ENCODE peak calls at places on chromosome 2, in seven cellular contexts. G is cardiac fibroblast; L is PC-9; K is foreskin fibroblast; R is heart right ventricle; D is left lung; Q is CD8-positive, alpha-beta T cell. U is an unnamed sample.

GRCh38 chr2:234422895-234423505 is 73.9 kb downstream of the ARL4C start:
- DNase-seq in G (no peak), L (no peak), K (no peak), R (no peak), D (no peak), Q (peak), U (no peak)

GRCh38 chr2:155643056-155643775 is 689.3 kb downstream of the NR4A2 start:
- DNase-seq in G (no peak), L (no peak), K (no peak), R (no peak), D (no peak), Q (no peak), U (no peak)

GRCh38 chr2:98070081-98070480 is 16.9 kb upstream of the VWA3B start:
- DNase-seq in G (no peak), L (no peak), K (no peak), R (no peak), D (no peak), Q (no peak), U (no peak)

GRCh38 chr2:176129825-176130152 is 284 bp downstream of the HOXD8 start:
- DNase-seq in G (no peak), L (peak), K (no peak), R (no peak), D (peak), Q (no peak), U (no peak)

GRCh38 chr2:25851740-25852503 is 26.4 kb downstream of the ASXL2 start:
- DNase-seq in G (peak), L (peak), K (peak), R (no peak), D (no peak), Q (no peak), U (peak)

GRCh38 chr2:45242161-45242741 is 233.0 kb upstream of the SIX2 start:
- DNase-seq in G (peak), L (no peak), K (peak), R (no peak), D (no peak), Q (no peak), U (no peak)

GRCh38 chr2:100959225-100959880 is 42.7 kb upstream of the RPL31 start:
- DNase-seq in G (peak), L (peak), K (peak), R (no peak), D (no peak), Q (no peak), U (no peak)

GRCh38 chr2:225660262-225661091 is 261.0 kb downstream of the NYAP2 start:
- DNase-seq in G (peak), L (peak), K (peak), R (peak), D (peak), Q (peak), U (no peak)

GRCh38 chr2:9154061-9154460 is 52.6 kb upstream of the ASAP2 start:
- DNase-seq in G (no peak), L (no peak), K (no peak), R (no peak), D (no peak), Q (no peak), U (no peak)

GRCh38 chr2:160576054-160576499 is 82.5 kb upstream of the RBMS1 start:
- DNase-seq in G (peak), L (no peak), K (peak), R (no peak), D (no peak), Q (no peak), U (no peak)

GRCh38 chr2:204575463-204575862 is 30.2 kb downstream of the PARD3B start:
- DNase-seq in G (no peak), L (no peak), K (no peak), R (no peak), D (no peak), Q (no peak), U (no peak)

GRCh38 chr2:113180131-113180946 is 6.6 kb downstream of the PSD4 start:
- DNase-seq in G (no peak), L (no peak), K (no peak), R (no peak), D (peak), Q (no peak), U (no peak)

GRCh38 chr2:123826729-123827271 is 198.3 kb upstream of the CNTNAP5 start:
- DNase-seq in G (no peak), L (no peak), K (no peak), R (no peak), D (peak), Q (no peak), U (no peak)

GRCh38 chr2:104866122-104866864 is 12.4 kb downstream of the POU3F3 start:
- DNase-seq in G (no peak), L (no peak), K (no peak), R (no peak), D (no peak), Q (no peak), U (no peak)

GRCh38 chr2:3479430-3480320 is 39.7 kb downstream of the ADI1 start:
- DNase-seq in G (no peak), L (no peak), K (no peak), R (no peak), D (no peak), Q (no peak), U (no peak)

GRCh38 chr2:67923696-67924095 is 139.1 kb downstream of the C1D start:
- DNase-seq in G (peak), L (no peak), K (peak), R (no peak), D (no peak), Q (no peak), U (no peak)

GRCh38 chr2:147108553-147108952 is 736.3 kb upstream of the ACVR2A start:
- DNase-seq in G (no peak), L (no peak), K (peak), R (no peak), D (no peak), Q (no peak), U (no peak)

GRCh38 chr2:28366496-28367282 is 26.0 kb upstream of the FOSL2 start:
- DNase-seq in G (no peak), L (peak), K (no peak), R (no peak), D (no peak), Q (peak), U (no peak)

GRCh38 chr2:3662239-3662638 is 4.2 kb downstream of the ALLC start:
- DNase-seq in G (no peak), L (no peak), K (peak), R (no peak), D (no peak), Q (no peak), U (no peak)

GRCh38 chr2:96823203-96823602 is 7.1 kb downstream of the CNNM3 start:
- DNase-seq in G (no peak), L (no peak), K (peak), R (no peak), D (no peak), Q (no peak), U (no peak)

GRCh38 chr2:54673501-54673998 is 49.9 kb upstream of the EML6 start:
- DNase-seq in G (peak), L (peak), K (no peak), R (peak), D (peak), Q (peak), U (peak)

GRCh38 chr2:66456183-66457041 is 21.5 kb downstream of the MEIS1 start:
- DNase-seq in G (peak), L (no peak), K (peak), R (no peak), D (no peak), Q (no peak), U (no peak)

GRCh38 chr2:113877651-113878594 is 12.0 kb upstream of the ACTR3 start:
- DNase-seq in G (peak), L (no peak), K (peak), R (no peak), D (no peak), Q (no peak), U (no peak)

GRCh38 chr2:110813896-110814295 is 81.5 kb downstream of the ACOXL start:
- DNase-seq in G (no peak), L (no peak), K (no peak), R (no peak), D (no peak), Q (no peak), U (no peak)

GRCh38 chr2:121019073-121019472 is 265.9 kb downstream of the TFCP2L1 start:
- DNase-seq in G (peak), L (no peak), K (no peak), R (peak), D (no peak), Q (no peak), U (no peak)

GRCh38 chr2:221567809-221568208 is 4.3 kb downstream of the EPHA4 start:
- DNase-seq in G (peak), L (no peak), K (peak), R (no peak), D (no peak), Q (no peak), U (no peak)

GRCh38 chr2:150479075-150479915 is 8.2 kb downstream of the RND3 start:
- DNase-seq in G (peak), L (peak), K (peak), R (no peak), D (no peak), Q (no peak), U (no peak)

GRCh38 chr2:98128556-98129109 is 41.7 kb downstream of the VWA3B start:
- DNase-seq in G (no peak), L (no peak), K (no peak), R (no peak), D (no peak), Q (no peak), U (no peak)

GRCh38 chr2:177530513-177531039 is 138.0 kb downstream of the AGPS start:
- DNase-seq in G (no peak), L (no peak), K (no peak), R (no peak), D (no peak), Q (no peak), U (no peak)

GRCh38 chr2:175175896-175176295 is 5.6 kb downstream of the ATP5MC3 start:
- DNase-seq in G (peak), L (no peak), K (peak), R (no peak), D (no peak), Q (no peak), U (no peak)

GRCh38 chr2:231926180-231926741 is at the start of gene NPPC:
- DNase-seq in G (peak), L (peak), K (peak), R (peak), D (peak), Q (peak), U (peak)

GRCh38 chr2:33535409-33535808 is 59.0 kb downstream of the RASGRP3 start:
- DNase-seq in G (peak), L (no peak), K (peak), R (peak), D (no peak), Q (no peak), U (no peak)

GRCh38 chr2:45909677-45910191 is 258.3 kb downstream of the PRKCE start:
- DNase-seq in G (no peak), L (peak), K (no peak), R (no peak), D (no peak), Q (no peak), U (no peak)

GRCh38 chr2:96495983-96496382 is 9.2 kb downstream of the NEURL3 start:
- DNase-seq in G (no peak), L (no peak), K (no peak), R (no peak), D (no peak), Q (no peak), U (no peak)

GRCh38 chr2:10085852-10086148 is 5.6 kb upstream of the CYS1 start:
- DNase-seq in G (no peak), L (no peak), K (no peak), R (no peak), D (no peak), Q (no peak), U (no peak)

GRCh38 chr2:15780234-15780633 is 160.1 kb upstream of the MYCN start:
- DNase-seq in G (no peak), L (no peak), K (no peak), R (no peak), D (no peak), Q (no peak), U (no peak)

GRCh38 chr2:29582062-29582461 is 339.3 kb downstream of the ALK start:
- DNase-seq in G (no peak), L (no peak), K (no peak), R (no peak), D (no peak), Q (no peak), U (no peak)
- H3K4me3 ChIP-seq in G (no peak), L (no peak), K (no peak), R (no peak), D (no peak), Q (no peak), U (no peak)

GRCh38 chr2:232937278-232937906 is 67.3 kb downstream of the SNORC start:
- DNase-seq in G (peak), L (peak), K (peak), R (no peak), D (no peak), Q (no peak), U (no peak)
- H3K4me3 ChIP-seq in G (no peak), L (no peak), K (no peak), R (no peak), D (no peak), Q (no peak), U (no peak)

DNA sequence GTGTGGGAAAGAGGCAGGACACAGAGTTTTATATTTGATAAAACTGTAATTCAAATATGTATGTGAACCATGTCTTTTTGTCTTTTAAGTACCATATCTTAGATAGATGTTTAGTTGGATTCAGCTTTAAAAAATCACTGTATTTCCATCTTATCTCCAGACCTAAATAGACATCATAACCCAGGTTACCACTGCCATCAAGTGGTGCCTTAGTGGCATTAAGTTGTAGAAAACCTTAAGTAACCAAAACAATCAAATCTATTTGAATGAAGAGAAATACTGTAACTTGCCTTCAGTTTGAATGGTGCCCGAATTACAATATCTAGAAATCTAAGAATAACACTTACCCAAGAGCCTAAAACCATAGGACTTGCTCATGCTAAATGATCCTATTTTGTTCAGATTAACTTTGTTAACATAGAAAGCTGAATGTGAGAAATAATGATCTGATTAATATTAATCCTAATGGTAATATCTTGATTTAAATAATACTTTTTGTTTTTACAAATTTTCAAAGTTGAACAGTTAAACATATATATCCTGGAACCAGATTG is 92.5 kb upstream of the MAP2 start:
- DNase-seq in G (peak), L (no peak), K (peak), R (no peak), D (no peak), Q (no peak), U (no peak)
- H3K4me3 ChIP-seq in G (no peak), L (no peak), K (no peak), R (no peak), D (no peak), Q (no peak), U (no peak)

GRCh38 chr2:108619916-108620620 is 85.8 kb downstream of the LIMS1 start:
- DNase-seq in G (no peak), L (no peak), K (no peak), R (no peak), D (no peak), Q (no peak), U (no peak)

GRCh38 chr2:108623616-108624015 is 89.3 kb downstream of the LIMS1 start:
- DNase-seq in G (no peak), L (no peak), K (no peak), R (no peak), D (no peak), Q (no peak), U (no peak)

GRCh38 chr2:108621689-108622681 is 87.7 kb downstream of the LIMS1 start:
- DNase-seq in G (no peak), L (no peak), K (no peak), R (no peak), D (no peak), Q (no peak), U (no peak)

GRCh38 chr2:108620656-108621055 is 86.4 kb downstream of the LIMS1 start:
- DNase-seq in G (no peak), L (no peak), K (no peak), R (no peak), D (no peak), Q (no peak), U (no peak)

DNA sequence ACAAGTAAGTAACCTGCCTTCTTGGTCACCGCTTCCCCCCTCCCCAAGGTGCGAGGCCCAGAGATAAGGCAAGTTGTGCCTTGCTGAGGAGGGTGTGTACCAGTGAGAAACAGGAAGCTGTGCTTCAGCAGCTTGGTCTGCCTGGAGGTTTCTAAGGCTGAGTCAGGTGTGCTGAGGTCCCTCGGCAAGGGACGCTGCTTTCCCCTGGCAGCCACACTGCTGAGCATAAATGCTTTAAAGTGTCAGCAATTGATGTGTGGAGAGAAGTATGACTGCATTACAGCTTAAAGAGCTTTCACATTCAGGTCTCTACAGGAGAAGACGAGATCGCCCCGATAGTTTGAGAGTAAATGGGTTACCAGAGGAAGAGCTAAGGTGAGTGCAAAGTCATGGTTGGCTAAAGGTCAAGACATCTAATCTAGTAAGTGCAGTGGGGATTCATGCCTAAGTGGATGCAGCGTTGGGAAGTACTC is 86.9 kb downstream of the LIMS1 start:
- DNase-seq in G (peak), L (peak), K (no peak), R (no peak), D (no peak), Q (peak), U (peak)
- H3K4me3 ChIP-seq in G (no peak), L (no peak), K (no peak), R (no peak), D (peak), Q (peak), U (no peak)

GRCh38 chr2:240884221-240884620 is 11.7 kb downstream of the MAB21L4 start:
- DNase-seq in G (no peak), L (no peak), K (no peak), R (no peak), D (no peak), Q (no peak), U (no peak)
- H3K4me3 ChIP-seq in G (no peak), L (no peak), K (no peak), R (no peak), D (no peak), Q (no peak), U (no peak)

GRCh38 chr2:144477281-144477942 is 42.5 kb downstream of the ZEB2 start:
- DNase-seq in G (no peak), L (no peak), K (no peak), R (no peak), D (no peak), Q (no peak), U (no peak)

GRCh38 chr2:144477943-144478283 is 42.0 kb downstream of the ZEB2 start:
- DNase-seq in G (no peak), L (no peak), K (peak), R (no peak), D (no peak), Q (no peak), U (no peak)

GRCh38 chr2:144479659-144480058 is 40.3 kb downstream of the ZEB2 start:
- DNase-seq in G (no peak), L (no peak), K (no peak), R (no peak), D (peak), Q (no peak), U (no peak)

GRCh38 chr2:144480257-144480656 is 39.7 kb downstream of the ZEB2 start:
- DNase-seq in G (peak), L (peak), K (peak), R (no peak), D (no peak), Q (no peak), U (no peak)

GRCh38 chr2:144479138-144479537 is 40.8 kb downstream of the ZEB2 start:
- DNase-seq in G (peak), L (peak), K (peak), R (no peak), D (peak), Q (no peak), U (no peak)
- H3K4me3 ChIP-seq in G (no peak), L (no peak), K (no peak), R (no peak), D (no peak), Q (no peak), U (no peak)

DNA sequence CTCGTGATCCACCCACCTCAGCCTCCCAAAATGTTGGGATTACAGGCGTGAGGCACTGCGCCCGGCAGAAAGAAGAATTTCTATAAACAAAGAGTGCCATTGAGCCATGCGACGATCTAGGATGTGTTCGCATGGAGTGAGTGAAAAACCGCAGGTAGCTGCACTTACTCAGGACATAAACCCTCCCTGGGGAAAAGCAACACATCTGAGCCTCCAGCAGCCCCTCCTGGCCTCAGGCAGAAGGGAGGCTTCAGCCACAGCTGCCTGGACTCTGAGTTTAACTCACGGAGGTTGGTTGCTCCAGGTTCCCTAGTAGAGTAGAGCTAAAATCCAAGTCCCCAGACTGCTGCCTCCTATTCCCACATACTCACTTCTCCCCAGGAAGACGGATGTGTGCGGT is 11.3 kb upstream of the STK25 start:
- DNase-seq in G (no peak), L (no peak), K (no peak), R (no peak), D (no peak), Q (no peak), U (no peak)
- H3K4me3 ChIP-seq in G (no peak), L (no peak), K (no peak), R (no peak), D (no peak), Q (no peak), U (no peak)

DNA sequence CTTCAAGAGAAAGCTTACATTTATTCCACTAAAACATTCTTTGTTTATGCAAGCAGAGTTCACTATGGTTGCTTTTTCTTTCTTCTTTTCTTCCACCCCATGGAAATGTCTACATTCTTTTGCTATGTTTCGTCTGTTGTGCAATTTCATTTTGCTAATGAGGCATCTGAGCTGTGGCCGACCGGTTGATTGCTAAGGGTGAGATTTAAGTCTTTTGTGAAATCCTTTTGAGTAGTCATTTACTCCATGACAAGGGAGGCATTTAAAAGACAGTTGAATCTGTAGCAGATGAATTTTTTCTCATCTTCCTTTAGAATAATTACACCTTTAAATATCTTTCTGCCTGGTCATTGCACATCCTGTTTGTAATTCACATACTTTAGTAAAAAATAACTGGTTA is 324.1 kb upstream of the THUMPD2 start:
- DNase-seq in G (peak), L (peak), K (peak), R (no peak), D (no peak), Q (no peak), U (no peak)
- H3K4me3 ChIP-seq in G (no peak), L (no peak), K (no peak), R (no peak), D (no peak), Q (no peak), U (no peak)

GRCh38 chr2:42794271-42795046 is 2.1 kb upstream of the HAAO start:
- DNase-seq in G (peak), L (no peak), K (peak), R (no peak), D (no peak), Q (no peak), U (peak)
- H3K4me3 ChIP-seq in G (no peak), L (no peak), K (no peak), R (no peak), D (no peak), Q (no peak), U (peak)

GRCh38 chr2:47346107-47346506 is 56.8 kb upstream of the MSH2 start:
- DNase-seq in G (no peak), L (no peak), K (no peak), R (no peak), D (no peak), Q (no peak), U (no peak)

GRCh38 chr2:47339745-47340541 is 63.0 kb upstream of the MSH2 start:
- DNase-seq in G (peak), L (peak), K (peak), R (no peak), D (no peak), Q (no peak), U (no peak)

GRCh38 chr2:47345584-47345913 is 57.4 kb upstream of the MSH2 start:
- DNase-seq in G (no peak), L (no peak), K (no peak), R (no peak), D (no peak), Q (no peak), U (no peak)

GRCh38 chr2:47346669-47347068 is 56.3 kb upstream of the MSH2 start:
- DNase-seq in G (no peak), L (no peak), K (no peak), R (no peak), D (no peak), Q (no peak), U (no peak)

GRCh38 chr2:47344890-47345583 is 57.9 kb upstream of the MSH2 start:
- DNase-seq in G (peak), L (peak), K (peak), R (peak), D (peak), Q (no peak), U (no peak)
- H3K4me3 ChIP-seq in G (peak), L (peak), K (peak), R (peak), D (peak), Q (no peak), U (no peak)

U was measured in GM06990.